ENCODE peak calls at places on chromosomes 13 and 19, in four cellular contexts. One of them, this sample, is unnamed.

GRCh38 chr19:7652061-7652641 is 15.2 kb downstream of the STXBP2 start:
- DNase-seq in activated T-helper 1 cell treated with anti-CD3 and anti-CD28 coated beads, Interleukin-12 subunit alpha, Interleukin-12 subunit beta, Interleukin-2, Interleukin-4 antibody, amounts not matched to agents 30 ng/mL and 10 ng/mL and 1 ng/mL, durations not matched to agents 14 hours and 24 hours and 36 hours: peak
- DNase-seq in activated CD4-positive, alpha-beta memory T cell treated with anti-CD3 and anti-CD28 coated beads for 36 hours: peak
- DNase-seq in activated CD4-positive, alpha-beta T cell treated with anti-CD3 and anti-CD28 coated beads for 24 hours: peak
- DNase-seq in this sample: peak

GRCh38 chr13:20616059-20616797 is 49.3 kb downstream of the IFT88 start:
- DNase-seq in activated T-helper 1 cell treated with anti-CD3 and anti-CD28 coated beads, Interleukin-12 subunit alpha, Interleukin-12 subunit beta, Interleukin-2, Interleukin-4 antibody, amounts not matched to agents 30 ng/mL and 10 ng/mL and 1 ng/mL, durations not matched to agents 14 hours and 24 hours and 36 hours: no peak
- DNase-seq in activated CD4-positive, alpha-beta memory T cell treated with anti-CD3 and anti-CD28 coated beads for 36 hours: no peak
- DNase-seq in activated CD4-positive, alpha-beta T cell treated with anti-CD3 and anti-CD28 coated beads for 24 hours: no peak
- DNase-seq in this sample: no peak

GRCh38 chr13:91909617-91910016 is 511.2 kb downstream of the GPC5 start:
- DNase-seq in activated T-helper 1 cell treated with anti-CD3 and anti-CD28 coated beads, Interleukin-12 subunit alpha, Interleukin-12 subunit beta, Interleukin-2, Interleukin-4 antibody, amounts not matched to agents 30 ng/mL and 10 ng/mL and 1 ng/mL, durations not matched to agents 14 hours and 24 hours and 36 hours: no peak
- DNase-seq in activated CD4-positive, alpha-beta memory T cell treated with anti-CD3 and anti-CD28 coated beads for 36 hours: no peak
- DNase-seq in activated CD4-positive, alpha-beta T cell treated with anti-CD3 and anti-CD28 coated beads for 24 hours: no peak
- DNase-seq in this sample: no peak

GRCh38 chr13:24168392-24168750 is 7.9 kb downstream of the SPATA13 start:
- DNase-seq in activated T-helper 1 cell treated with anti-CD3 and anti-CD28 coated beads, Interleukin-12 subunit alpha, Interleukin-12 subunit beta, Interleukin-2, Interleukin-4 antibody, amounts not matched to agents 30 ng/mL and 10 ng/mL and 1 ng/mL, durations not matched to agents 14 hours and 24 hours and 36 hours: no peak
- DNase-seq in activated CD4-positive, alpha-beta memory T cell treated with anti-CD3 and anti-CD28 coated beads for 36 hours: peak
- DNase-seq in activated CD4-positive, alpha-beta T cell treated with anti-CD3 and anti-CD28 coated beads for 24 hours: no peak
- DNase-seq in this sample: no peak

GRCh38 chr13:21823949-21824348 is 153.1 kb downstream of the FGF9 start:
- DNase-seq in activated T-helper 1 cell treated with anti-CD3 and anti-CD28 coated beads, Interleukin-12 subunit alpha, Interleukin-12 subunit beta, Interleukin-2, Interleukin-4 antibody, amounts not matched to agents 30 ng/mL and 10 ng/mL and 1 ng/mL, durations not matched to agents 14 hours and 24 hours and 36 hours: no peak
- DNase-seq in activated CD4-positive, alpha-beta memory T cell treated with anti-CD3 and anti-CD28 coated beads for 36 hours: no peak
- DNase-seq in activated CD4-positive, alpha-beta T cell treated with anti-CD3 and anti-CD28 coated beads for 24 hours: no peak
- DNase-seq in this sample: peak

GRCh38 chr19:36152061-36152885 is at the start of gene COX7A1:
- DNase-seq in activated T-helper 1 cell treated with anti-CD3 and anti-CD28 coated beads, Interleukin-12 subunit alpha, Interleukin-12 subunit beta, Interleukin-2, Interleukin-4 antibody, amounts not matched to agents 30 ng/mL and 10 ng/mL and 1 ng/mL, durations not matched to agents 14 hours and 24 hours and 36 hours: no peak
- DNase-seq in activated CD4-positive, alpha-beta memory T cell treated with anti-CD3 and anti-CD28 coated beads for 36 hours: no peak
- DNase-seq in activated CD4-positive, alpha-beta T cell treated with anti-CD3 and anti-CD28 coated beads for 24 hours: no peak
- DNase-seq in this sample: no peak

GRCh38 chr19:58218899-58219298 is 9.8 kb upstream of the ZNF544 start:
- DNase-seq in activated T-helper 1 cell treated with anti-CD3 and anti-CD28 coated beads, Interleukin-12 subunit alpha, Interleukin-12 subunit beta, Interleukin-2, Interleukin-4 antibody, amounts not matched to agents 30 ng/mL and 10 ng/mL and 1 ng/mL, durations not matched to agents 14 hours and 24 hours and 36 hours: peak
- DNase-seq in activated CD4-positive, alpha-beta memory T cell treated with anti-CD3 and anti-CD28 coated beads for 36 hours: peak
- DNase-seq in activated CD4-positive, alpha-beta T cell treated with anti-CD3 and anti-CD28 coated beads for 24 hours: peak
- DNase-seq in this sample: no peak

GRCh38 chr13:80556291-80556690 is 215.4 kb upstream of the SPRY2 start:
- DNase-seq in activated T-helper 1 cell treated with anti-CD3 and anti-CD28 coated beads, Interleukin-12 subunit alpha, Interleukin-12 subunit beta, Interleukin-2, Interleukin-4 antibody, amounts not matched to agents 30 ng/mL and 10 ng/mL and 1 ng/mL, durations not matched to agents 14 hours and 24 hours and 36 hours: no peak
- DNase-seq in activated CD4-positive, alpha-beta memory T cell treated with anti-CD3 and anti-CD28 coated beads for 36 hours: no peak
- DNase-seq in activated CD4-positive, alpha-beta T cell treated with anti-CD3 and anti-CD28 coated beads for 24 hours: no peak
- DNase-seq in this sample: no peak

GRCh38 chr13:113840541-113841354 is 23.1 kb downstream of the GAS6 start:
- DNase-seq in activated T-helper 1 cell treated with anti-CD3 and anti-CD28 coated beads, Interleukin-12 subunit alpha, Interleukin-12 subunit beta, Interleukin-2, Interleukin-4 antibody, amounts not matched to agents 30 ng/mL and 10 ng/mL and 1 ng/mL, durations not matched to agents 14 hours and 24 hours and 36 hours: no peak
- DNase-seq in activated CD4-positive, alpha-beta memory T cell treated with anti-CD3 and anti-CD28 coated beads for 36 hours: no peak
- DNase-seq in activated CD4-positive, alpha-beta T cell treated with anti-CD3 and anti-CD28 coated beads for 24 hours: no peak
- DNase-seq in this sample: no peak

GRCh38 chr19:6056801-6057650 is 53.3 kb downstream of the RFX2 start:
- DNase-seq in activated T-helper 1 cell treated with anti-CD3 and anti-CD28 coated beads, Interleukin-12 subunit alpha, Interleukin-12 subunit beta, Interleukin-2, Interleukin-4 antibody, amounts not matched to agents 30 ng/mL and 10 ng/mL and 1 ng/mL, durations not matched to agents 14 hours and 24 hours and 36 hours: no peak
- DNase-seq in activated CD4-positive, alpha-beta memory T cell treated with anti-CD3 and anti-CD28 coated beads for 36 hours: peak
- DNase-seq in activated CD4-positive, alpha-beta T cell treated with anti-CD3 and anti-CD28 coated beads for 24 hours: no peak
- DNase-seq in this sample: no peak

GRCh38 chr19:20558011-20558410 is 7.6 kb downstream of the ZNF737 start:
- DNase-seq in activated T-helper 1 cell treated with anti-CD3 and anti-CD28 coated beads, Interleukin-12 subunit alpha, Interleukin-12 subunit beta, Interleukin-2, Interleukin-4 antibody, amounts not matched to agents 30 ng/mL and 10 ng/mL and 1 ng/mL, durations not matched to agents 14 hours and 24 hours and 36 hours: no peak
- DNase-seq in activated CD4-positive, alpha-beta memory T cell treated with anti-CD3 and anti-CD28 coated beads for 36 hours: peak
- DNase-seq in activated CD4-positive, alpha-beta T cell treated with anti-CD3 and anti-CD28 coated beads for 24 hours: no peak
- DNase-seq in this sample: no peak

GRCh38 chr13:31755803-31756212 is 16.5 kb downstream of the RXFP2 start:
- DNase-seq in activated T-helper 1 cell treated with anti-CD3 and anti-CD28 coated beads, Interleukin-12 subunit alpha, Interleukin-12 subunit beta, Interleukin-2, Interleukin-4 antibody, amounts not matched to agents 30 ng/mL and 10 ng/mL and 1 ng/mL, durations not matched to agents 14 hours and 24 hours and 36 hours: no peak
- DNase-seq in activated CD4-positive, alpha-beta memory T cell treated with anti-CD3 and anti-CD28 coated beads for 36 hours: no peak
- DNase-seq in activated CD4-positive, alpha-beta T cell treated with anti-CD3 and anti-CD28 coated beads for 24 hours: no peak
- DNase-seq in this sample: no peak

GRCh38 chr19:14505488-14506239 is 9.7 kb upstream of the GIPC1 start:
- DNase-seq in activated T-helper 1 cell treated with anti-CD3 and anti-CD28 coated beads, Interleukin-12 subunit alpha, Interleukin-12 subunit beta, Interleukin-2, Interleukin-4 antibody, amounts not matched to agents 30 ng/mL and 10 ng/mL and 1 ng/mL, durations not matched to agents 14 hours and 24 hours and 36 hours: peak
- DNase-seq in activated CD4-positive, alpha-beta memory T cell treated with anti-CD3 and anti-CD28 coated beads for 36 hours: peak
- DNase-seq in activated CD4-positive, alpha-beta T cell treated with anti-CD3 and anti-CD28 coated beads for 24 hours: peak
- DNase-seq in this sample: peak

GRCh38 chr13:34351134-34351533 is 533.2 kb downstream of the RFC3 start:
- DNase-seq in activated T-helper 1 cell treated with anti-CD3 and anti-CD28 coated beads, Interleukin-12 subunit alpha, Interleukin-12 subunit beta, Interleukin-2, Interleukin-4 antibody, amounts not matched to agents 30 ng/mL and 10 ng/mL and 1 ng/mL, durations not matched to agents 14 hours and 24 hours and 36 hours: no peak
- DNase-seq in activated CD4-positive, alpha-beta memory T cell treated with anti-CD3 and anti-CD28 coated beads for 36 hours: no peak
- DNase-seq in activated CD4-positive, alpha-beta T cell treated with anti-CD3 and anti-CD28 coated beads for 24 hours: no peak
- DNase-seq in this sample: no peak

GRCh38 chr19:17389957-17390664 is 3.9 kb downstream of the CCDC194 start:
- DNase-seq in activated T-helper 1 cell treated with anti-CD3 and anti-CD28 coated beads, Interleukin-12 subunit alpha, Interleukin-12 subunit beta, Interleukin-2, Interleukin-4 antibody, amounts not matched to agents 30 ng/mL and 10 ng/mL and 1 ng/mL, durations not matched to agents 14 hours and 24 hours and 36 hours: no peak
- DNase-seq in activated CD4-positive, alpha-beta memory T cell treated with anti-CD3 and anti-CD28 coated beads for 36 hours: no peak
- DNase-seq in activated CD4-positive, alpha-beta T cell treated with anti-CD3 and anti-CD28 coated beads for 24 hours: no peak
- DNase-seq in this sample: no peak

GRCh38 chr13:60090579-60090978 is 73.1 kb downstream of the DIAPH3 start:
- DNase-seq in activated T-helper 1 cell treated with anti-CD3 and anti-CD28 coated beads, Interleukin-12 subunit alpha, Interleukin-12 subunit beta, Interleukin-2, Interleukin-4 antibody, amounts not matched to agents 30 ng/mL and 10 ng/mL and 1 ng/mL, durations not matched to agents 14 hours and 24 hours and 36 hours: no peak
- DNase-seq in activated CD4-positive, alpha-beta memory T cell treated with anti-CD3 and anti-CD28 coated beads for 36 hours: no peak
- DNase-seq in activated CD4-positive, alpha-beta T cell treated with anti-CD3 and anti-CD28 coated beads for 24 hours: no peak
- DNase-seq in this sample: no peak

GRCh38 chr13:110361365-110361911 is 54.4 kb downstream of the COL4A2 start:
- DNase-seq in activated T-helper 1 cell treated with anti-CD3 and anti-CD28 coated beads, Interleukin-12 subunit alpha, Interleukin-12 subunit beta, Interleukin-2, Interleukin-4 antibody, amounts not matched to agents 30 ng/mL and 10 ng/mL and 1 ng/mL, durations not matched to agents 14 hours and 24 hours and 36 hours: no peak
- DNase-seq in activated CD4-positive, alpha-beta memory T cell treated with anti-CD3 and anti-CD28 coated beads for 36 hours: no peak
- DNase-seq in activated CD4-positive, alpha-beta T cell treated with anti-CD3 and anti-CD28 coated beads for 24 hours: no peak
- DNase-seq in this sample: no peak

GRCh38 chr13:73251866-73252265 is 193.1 kb downstream of the KLF5 start:
- DNase-seq in activated T-helper 1 cell treated with anti-CD3 and anti-CD28 coated beads, Interleukin-12 subunit alpha, Interleukin-12 subunit beta, Interleukin-2, Interleukin-4 antibody, amounts not matched to agents 30 ng/mL and 10 ng/mL and 1 ng/mL, durations not matched to agents 14 hours and 24 hours and 36 hours: no peak
- DNase-seq in activated CD4-positive, alpha-beta memory T cell treated with anti-CD3 and anti-CD28 coated beads for 36 hours: no peak
- DNase-seq in activated CD4-positive, alpha-beta T cell treated with anti-CD3 and anti-CD28 coated beads for 24 hours: no peak
- DNase-seq in this sample: no peak

This sample was measured in stimulated activated effector memory CD8-positive, alpha-beta T cell treated with anti-CD3 and anti-CD28 coated beads, Interleukin-12 subunit alpha, Interleukin-12 subunit beta, amount 100 ng/mL, for 72 hours.